ENCODE peak calls at places on chromosomes 16 and 17, in nine cellular contexts. B is pancreas, C is MM.1S, J is cardiac muscle cell, Q is neural progenitor cell, S is left ventricle myocardium inferior, O is adrenal gland, F is A549, K is fibroblast of lung. X is an unnamed sample.

GRCh38 chr16:27650073-27650701 is 100.2 kb downstream of the KATNIP start:
- DNase-seq in B (no peak), C (no peak), J (no peak), Q (no peak), S (no peak), O (no peak), F (no peak), K (no peak), X (no peak)

GRCh38 chr17:62750502-62751349 is 57.4 kb downstream of the MARCHF10 start:
- DNase-seq in B (peak; percentile 5), C (no peak), J (no peak), Q (peak; percentile 62), S (no peak), O (no peak), F (no peak), K (peak; percentile 38), X (no peak)

GRCh38 chr17:15247891-15248529 is 17.1 kb downstream of the PMP22 start:
- DNase-seq in B (no peak), C (no peak), J (peak; percentile 32), Q (peak; percentile 39), S (no peak), O (no peak), F (peak; percentile 31), K (peak; percentile 27), X (no peak)

GRCh38 chr17:43871947-43872690 is 25.1 kb downstream of the CD300LG start:
- DNase-seq in B (no peak), C (no peak), J (no peak), Q (no peak), S (no peak), O (no peak), F (no peak), K (no peak), X (no peak)

GRCh38 chr16:89922884-89923639 is at the start of gene TUBB3:
- DNase-seq in B (no peak), C (peak; percentile 45), J (peak; percentile 87), Q (peak; percentile 95), S (peak; percentile 80), O (peak; percentile 87), F (peak; percentile 80), K (peak; percentile 80), X (peak; percentile 90)

GRCh38 chr17:78032166-78032565 is 73.7 kb downstream of the TNRC6C start:
- DNase-seq in B (no peak), C (no peak), J (no peak), Q (no peak), S (no peak), O (no peak), F (no peak), K (peak; percentile 52), X (no peak)

GRCh38 chr17:14303343-14304221 is 2.7 kb downstream of the HS3ST3B1 start:
- DNase-seq in B (no peak), C (no peak), J (peak; percentile 54), Q (peak; percentile 62), S (no peak), O (no peak), F (no peak), K (no peak), X (no peak)

GRCh38 chr17:46995841-46996571 is 17.0 kb upstream of the RPRML start:
- DNase-seq in B (no peak), C (no peak), J (no peak), Q (no peak), S (no peak), O (no peak), F (no peak), K (peak; percentile 72), X (no peak)

GRCh38 chr17:80526116-80526910 is 18.3 kb upstream of the RPTOR start:
- DNase-seq in B (no peak), C (no peak), J (no peak), Q (no peak), S (no peak), O (no peak), F (no peak), K (no peak), X (no peak)

GRCh38 chr16:80804451-80805383 is at the start of gene CDYL2:
- DNase-seq in B (peak; percentile 34), C (peak; percentile 48), J (no peak), Q (peak; percentile 75), S (peak; percentile 48), O (peak; percentile 41), F (no peak), K (peak; percentile 36), X (peak; percentile 70)

GRCh38 chr17:4837471-4838305 is 4.5 kb downstream of the MINK1 start:
- DNase-seq in B (no peak), C (no peak), J (no peak), Q (no peak), S (peak; percentile 41), O (peak; percentile 44), F (no peak), K (no peak), X (no peak)

GRCh38 chr17:57097832-57098421 is 12.9 kb downstream of the AKAP1 start:
- DNase-seq in B (no peak), C (no peak), J (peak; percentile 77), Q (no peak), S (no peak), O (peak; percentile 69), F (no peak), K (peak; percentile 75), X (no peak)

GRCh38 chr17:77638229-77638628 is 320.3 kb upstream of the TNRC6C start:
- DNase-seq in B (no peak), C (no peak), J (no peak), Q (no peak), S (no peak), O (no peak), F (no peak), K (no peak), X (no peak)

GRCh38 chr17:42131971-42132370 is 9.4 kb downstream of the HSPB9 start:
- DNase-seq in B (no peak), C (no peak), J (no peak), Q (no peak), S (no peak), O (no peak), F (no peak), K (peak; percentile 61), X (no peak)

GRCh38 chr17:32943647-32944191 is 15.8 kb downstream of the TMEM98 start:
- DNase-seq in B (no peak), C (no peak), J (peak; percentile 45), Q (no peak), S (no peak), O (peak; percentile 23), F (no peak), K (peak; percentile 72), X (peak; percentile 86)

GRCh38 chr17:6675426-6675825 is 23.9 kb downstream of the C17orf100 start:
- DNase-seq in B (no peak), C (no peak), J (no peak), Q (no peak), S (no peak), O (no peak), F (no peak), K (no peak), X (no peak)

GRCh38 chr16:84618428-84619102 is 687 bp upstream of the COTL1 start:
- DNase-seq in B (peak; percentile 38), C (no peak), J (no peak), Q (peak; percentile 78), S (no peak), O (no peak), F (peak; percentile 96), K (peak; percentile 99), X (peak; percentile 91)

GRCh38 chr17:1362964-1363363 is 37.1 kb downstream of the YWHAE start:
- DNase-seq in B (no peak), C (peak; percentile 33), J (no peak), Q (no peak), S (no peak), O (peak; percentile 55), F (no peak), K (no peak), X (no peak)

GRCh38 chr17:72479113-72479512 is 358.3 kb downstream of the SOX9 start:
- DNase-seq in B (peak; percentile 31), C (no peak), J (no peak), Q (no peak), S (no peak), O (no peak), F (peak; percentile 51), K (no peak), X (peak; percentile 49)

GRCh38 chr16:11833951-11834695 is 17.2 kb downstream of the RSL1D1 start:
- DNase-seq in B (no peak), C (no peak), J (no peak), Q (no peak), S (no peak), O (no peak), F (peak; percentile 24), K (peak; percentile 75), X (no peak)

GRCh38 chr16:24858219-24859041 is 12.7 kb downstream of the SLC5A11 start:
- DNase-seq in B (peak; percentile 6), C (peak; percentile 48), J (peak; percentile 88), Q (peak; percentile 87), S (peak; percentile 42), O (peak; percentile 64), F (peak; percentile 68), K (peak; percentile 40), X (peak; percentile 77)

GRCh38 chr16:81996664-81997529 is 14.4 kb downstream of the SDR42E1 start:
- DNase-seq in B (no peak), C (no peak), J (peak; percentile 2), Q (peak; percentile 22), S (no peak), O (peak; percentile 36), F (peak; percentile 58), K (peak; percentile 76), X (no peak)
- TF ChIP-seq CTCF in B (no peak), C (no peak), J (peak; percentile 19), Q (peak; percentile 27), S (peak; percentile 24), O (no peak), F (peak; percentile 32), K (peak; percentile 30), X (peak; percentile 32)

DNA sequence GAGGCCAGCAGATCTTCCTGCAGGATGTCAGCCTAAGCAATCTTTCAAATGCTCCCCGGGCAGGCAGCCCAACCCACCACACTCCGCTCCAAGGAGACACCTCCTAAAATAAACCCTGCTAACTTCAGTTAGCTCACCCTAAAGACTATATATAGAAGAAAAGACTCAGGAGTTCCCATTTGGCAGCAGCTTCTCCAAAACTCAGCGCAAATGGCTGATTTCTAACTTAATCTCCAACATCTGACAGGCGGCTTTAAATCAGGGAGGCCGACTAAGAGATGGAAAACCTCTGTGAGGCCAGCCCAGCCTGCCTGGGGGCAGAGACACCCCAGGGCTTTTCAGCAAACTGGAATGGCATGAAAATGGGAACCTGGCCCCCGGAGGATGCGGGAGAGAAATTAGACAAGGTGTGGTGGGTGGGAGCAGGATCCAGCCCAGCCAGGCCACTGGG is 91.6 kb downstream of the XYLT1 start:
- DNase-seq in B (no peak), C (no peak), J (peak; percentile 55), Q (no peak), S (peak; percentile 70), O (peak; percentile 62), F (no peak), K (peak; percentile 87), X (no peak)
- H3K4me1 ChIP-seq in B (peaks cover 4% of the 10 kb centered on the region), C (peaks cover 25% of the 10 kb centered on the region), J (peaks cover 72% of the 10 kb centered on the region), Q (peaks cover 27% of the 10 kb centered on the region), S (peaks cover 45% of the 10 kb centered on the region), O (peaks cover 11% of the 10 kb centered on the region), F (no peaks in the 10 kb centered on the region), K (peaks cover 6% of the 10 kb centered on the region), X (no peaks in the 10 kb centered on the region)

GRCh38 chr17:71438631-71439146 is 682.1 kb upstream of the SOX9 start:
- DNase-seq in B (no peak), C (no peak), J (peak; percentile 10), Q (no peak), S (no peak), O (no peak), F (peak; percentile 84), K (peak; percentile 99), X (peak; percentile 4)
- TF ChIP-seq CTCF in B (no peak), C (no peak), J (no peak), Q (no peak), S (no peak), O (no peak), F (peak; percentile 38), K (no peak), X (no peak)

GRCh38 chr16:87216148-87216823 is 100.9 kb downstream of the C16orf95 start:
- DNase-seq in B (no peak), C (no peak), J (no peak), Q (no peak), S (no peak), O (no peak), F (no peak), K (no peak), X (no peak)
- H3K4me1 ChIP-seq in B (no peaks in the 10 kb centered on the region), C (no peaks in the 10 kb centered on the region), J (no peaks in the 10 kb centered on the region), Q (no peaks in the 10 kb centered on the region), S (no peaks in the 10 kb centered on the region), O (no peaks in the 10 kb centered on the region), F (peaks cover 13% of the 10 kb centered on the region), K (peaks cover 11% of the 10 kb centered on the region), X (peaks cover 9% of the 10 kb centered on the region)